ENCODE peak calls at places on chromosomes 5 and 9, in seven cellular contexts. W, M, X, E, Q, I and G are unnamed samples. For H3K4me1, the result is how much of the 10 kb centered on the place peaks cover.

GRCh38 chr9:135989722-135990467 is 28.7 kb upstream of the UBAC1 start:
- DNase-seq in M (no peak), I (peak), X (no peak), Q (no peak), W (no peak), E (peak), G (no peak)

GRCh38 chr5:127804886-127805426 is 101.8 kb downstream of the CCDC192 start:
- DNase-seq in Q (no peak), E (no peak), W (no peak), X (no peak), I (no peak), M (no peak), G (no peak)

GRCh38 chr5:168796840-168797548 is 217.8 kb upstream of the PANK3 start:
- DNase-seq in E (no peak), X (no peak), W (no peak), M (no peak), I (no peak), Q (no peak), G (no peak)

GRCh38 chr5:116544542-116545241 is 29.9 kb downstream of the SEMA6A start:
- DNase-seq in I (no peak), E (no peak), X (no peak), W (no peak), M (no peak), Q (no peak), G (no peak)

GRCh38 chr5:133487093-133487492 is 125.2 kb downstream of the FSTL4 start:
- DNase-seq in I (no peak), M (no peak), Q (no peak), X (no peak), E (no peak), W (no peak), G (no peak)

GRCh38 chr5:168443950-168444700 is 42.1 kb upstream of the RARS1 start:
- DNase-seq in X (no peak), E (no peak), I (no peak), M (no peak), W (no peak), Q (no peak), G (no peak)

GRCh38 chr5:97182571-97183099 is 412 bp downstream of the RIOK2 start:
- DNase-seq in W (no peak), E (no peak), M (peak), Q (no peak), X (no peak), I (no peak), G (no peak)

GRCh38 chr5:155839251-155840037 is 487.5 kb upstream of the SGCD start:
- DNase-seq in M (no peak), X (no peak), W (no peak), I (no peak), Q (peak), E (no peak), G (no peak)

GRCh38 chr5:58024151-58024550 is 435.7 kb downstream of the PLK2 start:
- DNase-seq in E (no peak), I (no peak), X (no peak), Q (no peak), W (no peak), M (no peak), G (no peak)

GRCh38 chr9:114895605-114896004 is 34.8 kb downstream of the TNFSF8 start:
- DNase-seq in E (no peak), X (no peak), M (no peak), Q (no peak), W (no peak), I (no peak), G (no peak)

GRCh38 chr9:12708562-12709298 is 15.5 kb downstream of the TYRP1 start:
- DNase-seq in Q (peak), E (no peak), M (no peak), X (no peak), W (no peak), I (no peak), G (no peak)

GRCh38 chr5:5421149-5421960 is 1.1 kb upstream of the ICE1 start:
- DNase-seq in M (peak), X (peak), I (peak), E (no peak), W (no peak), Q (no peak), G (peak)

GRCh38 chr5:145999208-145999607 is 62.8 kb downstream of the SH3RF2 start:
- DNase-seq in X (no peak), M (no peak), W (no peak), E (no peak), I (no peak), Q (no peak), G (no peak)

GRCh38 chr5:114434396-114435219 is 72.7 kb downstream of the KCNN2 start:
- DNase-seq in W (no peak), X (no peak), E (no peak), Q (no peak), I (no peak), M (no peak), G (no peak)

GRCh38 chr5:171782332-171782966 is 3.2 kb upstream of the SMIM23 start:
- DNase-seq in W (no peak), M (no peak), E (no peak), I (no peak), Q (peak), X (no peak), G (no peak)

GRCh38 chr5:78612227-78613150 is 36.1 kb downstream of the LHFPL2 start:
- DNase-seq in X (no peak), M (no peak), I (no peak), E (no peak), W (no peak), Q (no peak), G (no peak)

GRCh38 chr5:52709171-52709925 is 78.4 kb upstream of the ITGA1 start:
- DNase-seq in X (no peak), Q (no peak), W (no peak), M (no peak), E (no peak), I (no peak), G (no peak)

GRCh38 chr5:149931992-149932436 is 12.6 kb downstream of the PDE6A start:
- DNase-seq in X (no peak), M (no peak), W (no peak), Q (no peak), I (no peak), E (no peak), G (no peak)

GRCh38 chr9:124258765-124259272 is 1.1 kb downstream of the NEK6 start:
- DNase-seq in W (no peak), X (no peak), Q (no peak), M (no peak), I (no peak), E (no peak), G (no peak)

GRCh38 chr5:126119894-126120442 is 303.2 kb upstream of the GRAMD2B start:
- DNase-seq in Q (no peak), M (no peak), X (no peak), W (no peak), I (no peak), E (no peak), G (no peak)

GRCh38 chr5:50966986-50967385 is 300.5 kb downstream of the PARP8 start:
- DNase-seq in X (no peak), I (no peak), M (no peak), Q (no peak), E (no peak), W (no peak), G (no peak)

GRCh38 chr5:39428639-39429038 is 3.9 kb upstream of the DAB2 start:
- DNase-seq in M (no peak), Q (no peak), X (no peak), W (no peak), I (no peak), E (no peak), G (no peak)

GRCh38 chr9:85155380-85155779 is 485.9 kb downstream of the NTRK2 start:
- DNase-seq in M (no peak), W (no peak), X (no peak), Q (no peak), I (no peak), E (no peak), G (no peak)

GRCh38 chr5:128844354-128844923 is 120.8 kb upstream of the SLC27A6 start:
- DNase-seq in M (no peak), I (no peak), W (no peak), X (no peak), Q (peak), E (no peak), G (peak)

GRCh38 chr5:168978500-168978899 is 322.4 kb downstream of the SLIT3 start:
- DNase-seq in Q (no peak), M (no peak), W (no peak), X (no peak), I (no peak), E (no peak), G (no peak)

GRCh38 chr9:15999422-16000339 is 446.8 kb downstream of the CCDC171 start:
- DNase-seq in X (no peak), E (no peak), W (no peak), I (no peak), M (no peak), Q (peak), G (no peak)

GRCh38 chr9:34498511-34498910 is 24.3 kb downstream of the ENHO start:
- DNase-seq in X (no peak), M (no peak), Q (no peak), E (no peak), W (no peak), I (no peak), G (no peak)

GRCh38 chr5:6837519-6838110 is 124.4 kb downstream of the TENT4A start:
- DNase-seq in X (no peak), W (no peak), I (no peak), E (no peak), Q (peak), M (peak), G (no peak)

GRCh38 chr5:89769975-89770374 is 639.6 kb downstream of the CETN3 start:
- DNase-seq in Q (no peak), M (no peak), E (no peak), W (no peak), I (no peak), X (no peak), G (no peak)

GRCh38 chr5:139474815-139475791 is 4.3 kb downstream of the SMIM33 start:
- DNase-seq in Q (no peak), I (no peak), E (no peak), X (peak), M (peak), W (no peak), G (no peak)

GRCh38 chr5:58085800-58086199 is 374.1 kb downstream of the PLK2 start:
- DNase-seq in W (no peak), E (no peak), I (no peak), M (no peak), X (no peak), Q (peak), G (no peak)

GRCh38 chr9:123656565-123656964 is 273.4 kb downstream of the DENND1A start:
- DNase-seq in M (no peak), I (no peak), Q (no peak), W (no peak), E (no peak), X (no peak), G (no peak)

GRCh38 chr9:116383956-116384355 is 230.4 kb downstream of the PAPPA start:
- DNase-seq in X (no peak), I (no peak), Q (no peak), E (no peak), M (no peak), W (no peak), G (no peak)

GRCh38 chr5:127858116-127858784 is 155.1 kb downstream of the CCDC192 start:
- DNase-seq in X (no peak), Q (no peak), M (no peak), W (no peak), I (no peak), E (no peak), G (no peak)

GRCh38 chr5:92513067-92513466 is 1068.0 kb downstream of the NR2F1-AS1 start:
- DNase-seq in I (no peak), W (no peak), X (no peak), M (no peak), E (no peak), Q (peak), G (no peak)

DNA sequence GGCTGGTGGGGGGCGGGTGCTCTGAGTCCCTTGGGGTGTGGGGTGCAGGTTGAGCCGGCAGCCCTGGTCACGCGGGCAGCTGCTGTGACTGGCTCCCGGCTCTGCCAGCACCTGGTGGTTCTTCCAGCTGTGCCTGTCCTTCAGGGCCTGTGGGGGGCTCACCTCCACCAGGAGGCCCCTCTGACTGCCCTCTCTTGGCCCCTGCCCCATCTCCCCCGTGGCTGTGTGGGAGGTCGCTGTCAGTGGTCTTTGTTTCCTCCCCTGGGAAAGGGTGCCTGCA is 3.3 kb downstream of the RXRA start:
- DNase-seq in M (no peak), W (no peak), E (no peak), I (no peak), Q (no peak), X (no peak), G (no peak)
- H3K4me1 ChIP-seq in M (half or more), W (under half), E (half or more), I (under half), Q (half or more), X (half or more), G (under half)

DNA sequence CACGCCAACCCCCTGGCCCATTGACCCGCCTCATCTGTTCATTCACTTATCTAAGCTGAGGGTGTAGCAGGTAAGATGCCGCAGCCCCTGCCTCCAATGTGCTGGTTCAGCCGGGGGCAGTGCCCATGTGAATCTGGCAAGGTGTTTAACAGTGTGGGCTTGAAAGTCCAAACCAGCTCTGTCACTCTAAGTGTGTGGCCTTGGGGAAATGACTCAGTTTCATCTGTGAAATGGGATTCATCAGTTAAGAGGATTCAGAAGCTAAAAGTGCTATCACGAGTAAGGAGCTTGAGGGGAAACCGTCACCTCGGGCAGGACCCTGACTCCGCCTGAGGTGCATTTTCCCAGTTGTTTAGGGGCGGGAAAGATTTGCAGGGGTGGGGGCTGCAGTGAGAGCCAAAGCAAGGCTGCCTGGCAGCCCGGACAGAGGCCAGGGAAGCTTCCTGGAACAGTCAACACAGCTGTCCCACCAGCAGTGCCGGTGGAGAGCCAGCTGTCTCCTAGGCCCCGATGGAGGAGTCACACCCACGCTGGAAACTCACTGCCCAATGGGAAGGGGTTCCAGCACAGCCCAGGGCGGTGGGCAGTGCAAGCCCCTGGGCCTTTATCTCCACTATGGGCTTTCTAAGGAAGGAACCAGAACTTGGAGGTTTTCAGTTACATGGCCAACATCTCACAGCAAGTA is 9.7 kb upstream of the URM1 start:
- DNase-seq in I (no peak), M (no peak), Q (no peak), W (no peak), X (no peak), E (no peak), G (no peak)
- H3K4me3 ChIP-seq in I (no peak), M (no peak), Q (peak), W (peak), X (peak), E (peak), G (peak)

GRCh38 chr9:83433841-83434240 is 104.4 kb downstream of the FRMD3 start:
- DNase-seq in M (no peak), I (no peak), W (no peak), X (no peak), Q (no peak), E (no peak), G (no peak)

GRCh38 chr9:83432877-83433276 is 105.3 kb downstream of the FRMD3 start:
- DNase-seq in E (no peak), M (no peak), I (no peak), Q (no peak), W (no peak), X (no peak), G (no peak)

GRCh38 chr9:83432104-83432627 is 106.0 kb downstream of the FRMD3 start:
- DNase-seq in X (peak), W (no peak), E (peak), M (no peak), Q (peak), I (no peak), G (no peak)

GRCh38 chr9:83434254-83434653 is 103.9 kb downstream of the FRMD3 start:
- DNase-seq in E (no peak), Q (no peak), W (no peak), I (no peak), M (no peak), X (no peak), G (no peak)

DNA sequence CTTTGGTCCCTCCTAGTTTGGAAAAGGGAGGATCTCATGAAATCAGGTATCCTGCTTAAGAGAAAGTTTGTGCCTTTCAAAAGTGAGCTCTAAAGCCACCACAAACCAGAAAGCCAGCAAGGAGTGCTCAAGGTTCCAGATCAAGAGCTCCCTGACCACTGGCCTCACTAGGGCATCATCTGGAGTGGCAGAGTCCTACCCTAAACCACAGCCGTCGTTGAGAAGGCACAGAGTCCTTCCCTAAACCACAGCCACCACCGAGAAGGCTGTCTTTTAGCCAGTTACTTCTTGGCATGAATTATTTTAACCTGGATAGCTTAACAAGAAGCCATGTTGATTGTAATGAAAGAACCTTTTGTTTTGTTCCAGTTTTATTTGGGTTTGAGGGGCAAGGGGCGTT is 102.9 kb downstream of the FRMD3 start:
- DNase-seq in Q (no peak), E (no peak), X (no peak), M (no peak), I (no peak), W (no peak), G (no peak)
- H3K4me1 ChIP-seq in Q (under half), E (under half), X (half or more), M (under half), I (under half), W (under half), G (under half)

GRCh38 chr5:65059681-65060598 is 291.2 kb downstream of the CWC27 start:
- DNase-seq in E (no peak), W (no peak), Q (no peak), X (no peak), I (no peak), M (no peak), G (no peak)

GRCh38 chr5:65061974-65062353 is 293.2 kb downstream of the CWC27 start:
- DNase-seq in Q (no peak), E (no peak), X (no peak), M (no peak), I (no peak), W (no peak), G (no peak)

GRCh38 chr5:65065112-65065511 is 296.4 kb downstream of the CWC27 start:
- DNase-seq in X (no peak), E (no peak), M (no peak), Q (no peak), W (no peak), I (no peak), G (no peak)

GRCh38 chr5:65062684-65063083 is 294.0 kb downstream of the CWC27 start:
- DNase-seq in X (peak), I (no peak), M (no peak), W (no peak), Q (peak), E (no peak), G (no peak)

DNA sequence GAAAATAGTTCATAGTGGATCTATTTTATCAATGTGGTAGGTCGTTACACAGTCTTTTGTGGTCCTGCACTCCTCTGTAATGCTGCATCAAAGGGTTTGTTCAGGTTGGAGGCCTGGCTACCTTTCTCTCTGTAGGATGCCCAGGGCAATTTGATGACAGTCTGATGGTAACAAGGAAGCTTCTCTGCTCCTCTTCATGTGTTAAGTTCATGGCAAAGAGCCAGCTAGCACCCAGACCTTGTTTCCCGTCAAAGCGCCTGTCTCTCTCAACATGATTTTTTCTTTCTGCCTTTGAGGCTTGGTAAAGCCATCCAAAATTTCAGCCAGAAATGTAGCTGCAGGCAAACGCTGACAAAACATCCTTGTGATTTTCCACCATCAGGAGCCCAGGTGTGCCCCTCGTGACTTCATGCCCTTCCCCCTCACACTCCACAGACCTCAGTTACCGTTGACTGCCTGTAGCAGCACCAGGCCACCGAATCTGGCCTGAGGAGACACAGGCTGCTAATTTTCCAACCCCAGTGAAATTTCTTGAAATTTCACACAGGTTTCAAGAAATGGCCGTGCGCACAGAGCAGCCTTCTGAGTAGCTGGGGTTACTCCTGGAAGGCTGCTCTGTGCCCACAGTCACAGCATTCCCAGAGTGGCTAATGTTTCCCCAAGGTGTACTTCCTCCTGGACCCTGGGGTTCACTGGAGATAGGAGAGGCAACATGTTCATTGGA is 292.7 kb downstream of the CWC27 start:
- DNase-seq in M (no peak), Q (no peak), I (no peak), W (no peak), E (no peak), X (no peak), G (no peak)
- H3K4me3 ChIP-seq in M (no peak), Q (no peak), I (no peak), W (no peak), E (no peak), X (no peak), G (no peak)

DNA sequence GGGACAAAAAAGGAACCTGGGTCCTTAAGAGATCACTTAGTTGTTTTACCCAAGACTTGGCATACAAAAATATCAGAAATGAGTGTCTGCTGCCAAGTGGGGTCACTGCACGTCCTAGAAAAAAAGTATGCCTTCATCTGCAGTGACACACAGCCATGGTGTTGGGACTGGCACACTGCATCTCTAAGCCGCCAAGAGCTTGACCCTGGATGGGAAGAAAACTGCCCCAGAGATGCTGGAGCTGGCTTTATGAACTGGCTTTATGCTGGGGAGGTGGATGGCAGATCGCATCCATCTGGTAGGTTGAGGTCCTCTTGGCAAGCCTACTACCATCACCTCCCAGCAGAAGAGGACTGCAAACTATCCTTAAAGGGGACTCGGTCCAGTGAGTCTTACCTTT is 51.6 kb downstream of the IRF1 start:
- DNase-seq in X (no peak), E (no peak), W (no peak), M (no peak), Q (no peak), I (no peak), G (no peak)
- H3K4me1 ChIP-seq in X (half or more), E (half or more), W (half or more), M (under half), Q (under half), I (half or more), G (under half)

DNA sequence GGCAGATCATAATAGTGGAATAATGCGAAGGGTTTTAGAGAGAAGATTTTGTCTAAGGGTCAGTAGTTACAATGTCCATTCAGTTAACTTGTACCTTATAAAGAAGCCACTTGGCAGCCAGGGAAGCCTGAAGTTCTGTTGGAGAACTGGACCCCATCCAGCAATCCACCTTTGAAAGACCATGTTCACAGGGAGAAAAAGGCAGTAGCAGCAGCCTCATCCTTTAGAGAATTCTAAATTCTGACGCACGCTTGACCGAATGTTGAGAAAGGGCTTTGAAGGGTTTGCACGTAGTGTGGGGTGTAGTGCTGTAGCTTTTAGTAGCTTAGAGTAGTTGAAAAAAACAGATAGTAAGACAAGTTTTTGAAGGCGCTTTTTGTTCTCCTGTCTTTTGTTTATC is 42.8 kb downstream of the MCCC2 start:
- DNase-seq in W (no peak), E (no peak), M (no peak), Q (no peak), X (no peak), I (no peak), G (no peak)
- H3K4me3 ChIP-seq in W (no peak), E (no peak), M (no peak), Q (no peak), X (no peak), I (no peak), G (no peak)